ENCODE peak calls at places on chromosome 17, in seven cellular contexts. One of them, this sample, is unnamed.

GRCh38 chr17:40121191-40121885 is 433 bp upstream of the MSL1 start:
- DNase-seq in H1: no peak
- DNase-seq in SK-N-SH: no peak
- DNase-seq in GM12878: no peak
- DNase-seq in GM12892: peak
- DNase-seq in HepG2: no peak
- DNase-seq in K562: peak
- DNase-seq in this sample: peak

GRCh38 chr17:32835291-32835761 is 41.6 kb downstream of the MYO1D start:
- DNase-seq in SK-N-SH: no peak
- DNase-seq in GM12878: peak
- DNase-seq in HepG2: no peak
- DNase-seq in H1: no peak
- DNase-seq in K562: no peak
- DNase-seq in GM12892: no peak
- DNase-seq in this sample: no peak

GRCh38 chr17:81404557-81405165 is 9.4 kb downstream of the BAHCC1 start:
- DNase-seq in GM12878: no peak
- DNase-seq in HepG2: no peak
- DNase-seq in K562: no peak
- DNase-seq in H1: no peak
- DNase-seq in GM12892: no peak
- DNase-seq in SK-N-SH: no peak
- DNase-seq in this sample: no peak

GRCh38 chr17:55601874-55602364 is 90.7 kb upstream of the SMIM36 start:
- DNase-seq in HepG2: peak
- DNase-seq in GM12892: no peak
- DNase-seq in GM12878: no peak
- DNase-seq in K562: peak
- DNase-seq in SK-N-SH: peak
- DNase-seq in H1: peak
- DNase-seq in this sample: no peak

GRCh38 chr17:75877752-75878173 is 618 bp downstream of the TRIM47 start:
- DNase-seq in GM12892: no peak
- DNase-seq in K562: no peak
- DNase-seq in H1: peak
- DNase-seq in HepG2: peak
- DNase-seq in SK-N-SH: peak
- DNase-seq in GM12878: no peak
- DNase-seq in this sample: no peak

GRCh38 chr17:80709090-80709695 is 164.6 kb downstream of the RPTOR start:
- DNase-seq in HepG2: no peak
- DNase-seq in GM12878: no peak
- DNase-seq in GM12892: no peak
- DNase-seq in SK-N-SH: no peak
- DNase-seq in K562: no peak
- DNase-seq in H1: no peak
- DNase-seq in this sample: no peak

GRCh38 chr17:29526322-29526721 is 40.5 kb downstream of the ABHD15 start:
- DNase-seq in GM12878: no peak
- DNase-seq in GM12892: no peak
- DNase-seq in HepG2: no peak
- DNase-seq in SK-N-SH: no peak
- DNase-seq in H1: no peak
- DNase-seq in K562: no peak
- DNase-seq in this sample: no peak

GRCh38 chr17:74281799-74282198 is 7.8 kb downstream of the DNAI2 start:
- DNase-seq in K562: no peak
- DNase-seq in GM12892: no peak
- DNase-seq in H1: no peak
- DNase-seq in SK-N-SH: no peak
- DNase-seq in GM12878: no peak
- DNase-seq in HepG2: no peak
- DNase-seq in this sample: no peak

GRCh38 chr17:31517524-31517923 is 126.0 kb downstream of the RAB11FIP4 start:
- DNase-seq in HepG2: peak
- DNase-seq in H1: peak
- DNase-seq in GM12892: no peak
- DNase-seq in K562: no peak
- DNase-seq in GM12878: no peak
- DNase-seq in SK-N-SH: peak
- DNase-seq in this sample: no peak

GRCh38 chr17:14792751-14793150 is 472.4 kb downstream of the PMP22 start:
- DNase-seq in GM12892: no peak
- DNase-seq in HepG2: no peak
- DNase-seq in K562: no peak
- DNase-seq in H1: no peak
- DNase-seq in GM12878: no peak
- DNase-seq in SK-N-SH: no peak
- DNase-seq in this sample: no peak

GRCh38 chr17:14794961-14795360 is 470.2 kb downstream of the PMP22 start:
- DNase-seq in GM12892: no peak
- DNase-seq in SK-N-SH: no peak
- DNase-seq in GM12878: no peak
- DNase-seq in K562: no peak
- DNase-seq in H1: no peak
- DNase-seq in HepG2: no peak
- DNase-seq in this sample: no peak

GRCh38 chr17:14791221-14791620 is 473.9 kb downstream of the PMP22 start:
- DNase-seq in H1: no peak
- DNase-seq in GM12878: no peak
- DNase-seq in HepG2: no peak
- DNase-seq in K562: no peak
- DNase-seq in SK-N-SH: no peak
- DNase-seq in GM12892: no peak
- DNase-seq in this sample: no peak

GRCh38 chr17:14793237-14793636 is 471.9 kb downstream of the PMP22 start:
- DNase-seq in GM12878: no peak
- DNase-seq in GM12892: no peak
- DNase-seq in H1: no peak
- DNase-seq in K562: no peak
- DNase-seq in HepG2: no peak
- DNase-seq in SK-N-SH: no peak
- DNase-seq in this sample: no peak

GRCh38 chr17:14790518-14790917 is 474.6 kb downstream of the PMP22 start:
- DNase-seq in HepG2: no peak
- DNase-seq in K562: no peak
- DNase-seq in H1: no peak
- DNase-seq in GM12878: no peak
- DNase-seq in GM12892: no peak
- DNase-seq in SK-N-SH: no peak
- DNase-seq in this sample: no peak
- TF ChIP-seq TAF1 in HepG2: no peak
- TF ChIP-seq TAF1 in K562: no peak
- TF ChIP-seq TAF1 in H1: no peak
- TF ChIP-seq TAF1 in GM12878: no peak
- TF ChIP-seq TAF1 in GM12892: no peak
- TF ChIP-seq TAF1 in SK-N-SH: no peak
- TF ChIP-seq TAF1 in this sample: no peak

GRCh38 chr17:58083491-58084316 is 485 bp downstream of the DYNLL2 start:
- DNase-seq in SK-N-SH: peak
- DNase-seq in H1: peak
- DNase-seq in GM12892: peak
- DNase-seq in K562: peak
- DNase-seq in HepG2: peak
- DNase-seq in GM12878: no peak
- DNase-seq in this sample: peak
- TF ChIP-seq POLR2AphosphoS5 in SK-N-SH: no peak
- TF ChIP-seq POLR2AphosphoS5 in H1: peak
- TF ChIP-seq POLR2AphosphoS5 in GM12892: no peak
- TF ChIP-seq POLR2AphosphoS5 in K562: no peak
- TF ChIP-seq POLR2AphosphoS5 in HepG2: no peak
- TF ChIP-seq POLR2AphosphoS5 in GM12878: no peak
- TF ChIP-seq POLR2AphosphoS5 in this sample: no peak

GRCh38 chr17:1000597-1001490 is 3.9 kb downstream of the TIMM22 start:
- DNase-seq in SK-N-SH: no peak
- DNase-seq in GM12878: no peak
- DNase-seq in K562: no peak
- DNase-seq in GM12892: no peak
- DNase-seq in HepG2: peak
- DNase-seq in H1: no peak
- DNase-seq in this sample: no peak

GRCh38 chr17:1002771-1003555 is 6.0 kb downstream of the TIMM22 start:
- DNase-seq in K562: no peak
- DNase-seq in HepG2: no peak
- DNase-seq in H1: no peak
- DNase-seq in GM12892: no peak
- DNase-seq in SK-N-SH: no peak
- DNase-seq in GM12878: no peak
- DNase-seq in this sample: no peak

GRCh38 chr17:1003633-1003971 is 6.7 kb downstream of the TIMM22 start:
- DNase-seq in H1: no peak
- DNase-seq in SK-N-SH: no peak
- DNase-seq in HepG2: no peak
- DNase-seq in K562: no peak
- DNase-seq in GM12878: no peak
- DNase-seq in GM12892: no peak
- DNase-seq in this sample: no peak

GRCh38 chr17:1002412-1002753 is 5.5 kb downstream of the TIMM22 start:
- DNase-seq in K562: no peak
- DNase-seq in HepG2: no peak
- DNase-seq in H1: no peak
- DNase-seq in GM12878: no peak
- DNase-seq in GM12892: no peak
- DNase-seq in SK-N-SH: no peak
- DNase-seq in this sample: no peak

DNA sequence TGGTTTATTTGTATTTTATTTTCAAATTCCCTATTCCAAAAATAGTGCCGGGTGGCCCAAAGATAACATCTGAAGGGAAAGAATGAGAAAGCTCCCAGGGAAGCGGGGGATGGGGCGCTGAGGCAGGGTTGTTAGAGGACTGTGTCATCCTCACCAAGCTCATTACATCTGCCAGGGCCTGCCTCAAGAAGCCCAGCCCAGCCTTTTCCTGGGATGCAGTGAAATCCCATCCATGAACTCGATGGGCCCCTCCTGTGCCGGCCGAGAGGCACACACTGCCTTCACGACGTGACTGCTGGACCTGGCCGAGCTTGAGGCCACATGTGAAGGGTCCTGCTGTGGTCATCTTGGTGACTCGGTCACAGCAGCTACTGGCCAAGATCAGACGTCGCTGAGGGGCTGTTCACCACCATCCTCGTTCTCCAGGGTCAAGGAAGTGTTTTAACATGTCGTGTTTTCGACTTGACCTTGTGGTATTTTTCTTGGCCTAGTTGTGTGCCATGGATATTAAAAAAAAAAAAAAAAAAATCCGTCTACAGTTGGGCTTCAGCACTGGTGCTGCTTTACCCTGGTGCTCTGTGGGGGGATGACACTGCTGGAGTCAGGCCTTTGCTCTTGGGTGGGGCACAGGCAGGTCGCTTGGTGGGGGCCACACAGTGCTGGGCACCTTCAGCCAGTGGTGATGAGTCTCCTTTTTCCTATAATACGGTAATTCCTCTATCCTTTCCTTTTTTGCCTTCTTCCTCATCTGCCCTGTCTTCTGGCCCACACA is 4.9 kb downstream of the TIMM22 start:
- DNase-seq in GM12892: no peak
- DNase-seq in H1: no peak
- DNase-seq in GM12878: no peak
- DNase-seq in HepG2: no peak
- DNase-seq in K562: no peak
- DNase-seq in SK-N-SH: no peak
- DNase-seq in this sample: no peak
- TF ChIP-seq TAF1 in GM12892: no peak
- TF ChIP-seq TAF1 in H1: no peak
- TF ChIP-seq TAF1 in GM12878: no peak
- TF ChIP-seq TAF1 in HepG2: no peak
- TF ChIP-seq TAF1 in K562: no peak
- TF ChIP-seq TAF1 in SK-N-SH: no peak
- TF ChIP-seq TAF1 in this sample: no peak

GRCh38 chr17:41773190-41773588 is 13.3 kb downstream of the JUP start:
- DNase-seq in K562: no peak
- DNase-seq in GM12878: no peak
- DNase-seq in SK-N-SH: peak
- DNase-seq in HepG2: peak
- DNase-seq in GM12892: no peak
- DNase-seq in H1: peak
- DNase-seq in this sample: no peak
- TF ChIP-seq POLR2AphosphoS5 in K562: no peak
- TF ChIP-seq POLR2AphosphoS5 in GM12878: no peak
- TF ChIP-seq POLR2AphosphoS5 in SK-N-SH: no peak
- TF ChIP-seq POLR2AphosphoS5 in HepG2: no peak
- TF ChIP-seq POLR2AphosphoS5 in GM12892: no peak
- TF ChIP-seq POLR2AphosphoS5 in H1: no peak
- TF ChIP-seq POLR2AphosphoS5 in this sample: no peak

GRCh38 chr17:67489273-67489672 is 112.2 kb downstream of the PITPNC1 start:
- DNase-seq in K562: no peak
- DNase-seq in GM12892: no peak
- DNase-seq in H1: no peak
- DNase-seq in SK-N-SH: no peak
- DNase-seq in GM12878: no peak
- DNase-seq in HepG2: no peak
- DNase-seq in this sample: no peak

GRCh38 chr17:67487506-67487905 is 110.4 kb downstream of the PITPNC1 start:
- DNase-seq in GM12892: no peak
- DNase-seq in SK-N-SH: no peak
- DNase-seq in H1: no peak
- DNase-seq in GM12878: no peak
- DNase-seq in HepG2: no peak
- DNase-seq in K562: no peak
- DNase-seq in this sample: no peak

GRCh38 chr17:67490471-67490870 is 113.4 kb downstream of the PITPNC1 start:
- DNase-seq in H1: no peak
- DNase-seq in K562: no peak
- DNase-seq in GM12878: no peak
- DNase-seq in SK-N-SH: no peak
- DNase-seq in HepG2: no peak
- DNase-seq in GM12892: no peak
- DNase-seq in this sample: no peak

GRCh38 chr17:67488768-67489167 is 111.7 kb downstream of the PITPNC1 start:
- DNase-seq in GM12878: no peak
- DNase-seq in SK-N-SH: no peak
- DNase-seq in H1: no peak
- DNase-seq in HepG2: no peak
- DNase-seq in K562: no peak
- DNase-seq in GM12892: no peak
- DNase-seq in this sample: no peak

GRCh38 chr17:67488161-67488560 is 111.1 kb downstream of the PITPNC1 start:
- DNase-seq in GM12892: no peak
- DNase-seq in K562: no peak
- DNase-seq in SK-N-SH: peak
- DNase-seq in GM12878: no peak
- DNase-seq in H1: no peak
- DNase-seq in HepG2: no peak
- DNase-seq in this sample: no peak
- TF ChIP-seq TAF1 in GM12892: no peak
- TF ChIP-seq TAF1 in K562: no peak
- TF ChIP-seq TAF1 in SK-N-SH: no peak
- TF ChIP-seq TAF1 in GM12878: no peak
- TF ChIP-seq TAF1 in H1: no peak
- TF ChIP-seq TAF1 in HepG2: no peak
- TF ChIP-seq TAF1 in this sample: no peak

This sample was measured in GM12891.